ENCODE peak calls at places on chromosomes 4 and X, in seven cellular contexts. One of them, this sample, is unnamed.
A peak's percentile ranks its signal among the peaks of the same experiment; 100 is the strongest.

GRCh38 chr4:89860971-89861370 is 24.0 kb upstream of the SNCA start:
- DNase-seq in upper lobe of left lung: no peak
- DNase-seq in H7: no peak
- DNase-seq in GM12865: no peak
- DNase-seq in astrocyte of the spinal cord: no peak
- DNase-seq in IMR-90: no peak
- DNase-seq in ovary: no peak
- DNase-seq in this sample: no peak

GRCh38 chrX:120452131-120452530 is 17.0 kb downstream of the LAMP2 start:
- DNase-seq in upper lobe of left lung: no peak
- DNase-seq in H7: peak; percentile 31
- DNase-seq in GM12865: peak; percentile 3
- DNase-seq in astrocyte of the spinal cord: peak; percentile 47
- DNase-seq in IMR-90: peak; percentile 26
- DNase-seq in ovary: peak; percentile 23
- DNase-seq in this sample: peak; percentile 25

GRCh38 chr4:169485084-169485483 is 127.3 kb downstream of the NEK1 start:
- DNase-seq in upper lobe of left lung: no peak
- DNase-seq in H7: no peak
- DNase-seq in GM12865: no peak
- DNase-seq in astrocyte of the spinal cord: peak; percentile 12
- DNase-seq in IMR-90: peak; percentile 63
- DNase-seq in ovary: no peak
- DNase-seq in this sample: peak; percentile 43

GRCh38 chrX:20128678-20129077 is 12.0 kb upstream of the MAP7D2 start:
- DNase-seq in upper lobe of left lung: no peak
- DNase-seq in H7: no peak
- DNase-seq in GM12865: no peak
- DNase-seq in astrocyte of the spinal cord: no peak
- DNase-seq in IMR-90: no peak
- DNase-seq in ovary: no peak
- DNase-seq in this sample: peak; percentile 22

GRCh38 chrX:23773601-23774175 is 9.3 kb upstream of the SAT1 start:
- DNase-seq in upper lobe of left lung: no peak
- DNase-seq in H7: no peak
- DNase-seq in GM12865: peak; percentile 69
- DNase-seq in astrocyte of the spinal cord: no peak
- DNase-seq in IMR-90: no peak
- DNase-seq in ovary: no peak
- DNase-seq in this sample: peak; percentile 7

GRCh38 chr4:65623509-65623908 is 46.8 kb downstream of the EPHA5 start:
- DNase-seq in upper lobe of left lung: no peak
- DNase-seq in H7: no peak
- DNase-seq in GM12865: no peak
- DNase-seq in astrocyte of the spinal cord: peak; percentile 83
- DNase-seq in IMR-90: peak; percentile 67
- DNase-seq in ovary: no peak
- DNase-seq in this sample: peak; percentile 31

GRCh38 chrX:71870337-71871098 is 40.1 kb upstream of the NHSL2 start:
- DNase-seq in upper lobe of left lung: no peak
- DNase-seq in H7: peak; percentile 65
- DNase-seq in GM12865: peak; percentile 20
- DNase-seq in astrocyte of the spinal cord: peak; percentile 6
- DNase-seq in IMR-90: no peak
- DNase-seq in ovary: no peak
- DNase-seq in this sample: no peak

GRCh38 chrX:70808942-70809940 is 99.3 kb downstream of the TEX11 start:
- DNase-seq in upper lobe of left lung: no peak
- DNase-seq in H7: no peak
- DNase-seq in GM12865: no peak
- DNase-seq in astrocyte of the spinal cord: no peak
- DNase-seq in IMR-90: no peak
- DNase-seq in ovary: no peak
- DNase-seq in this sample: no peak

GRCh38 chr4:82515705-82516104 is 46.1 kb downstream of the TMEM150C start:
- DNase-seq in upper lobe of left lung: no peak
- DNase-seq in H7: no peak
- DNase-seq in GM12865: no peak
- DNase-seq in astrocyte of the spinal cord: peak; percentile 96
- DNase-seq in IMR-90: peak; percentile 63
- DNase-seq in ovary: peak; percentile 63
- DNase-seq in this sample: peak; percentile 83

GRCh38 chr4:26342328-26343040 is 21.7 kb downstream of the RBPJ start:
- DNase-seq in upper lobe of left lung: no peak
- DNase-seq in H7: no peak
- DNase-seq in GM12865: no peak
- DNase-seq in astrocyte of the spinal cord: peak; percentile 88
- DNase-seq in IMR-90: peak; percentile 95
- DNase-seq in ovary: no peak
- DNase-seq in this sample: peak; percentile 55

DNA sequence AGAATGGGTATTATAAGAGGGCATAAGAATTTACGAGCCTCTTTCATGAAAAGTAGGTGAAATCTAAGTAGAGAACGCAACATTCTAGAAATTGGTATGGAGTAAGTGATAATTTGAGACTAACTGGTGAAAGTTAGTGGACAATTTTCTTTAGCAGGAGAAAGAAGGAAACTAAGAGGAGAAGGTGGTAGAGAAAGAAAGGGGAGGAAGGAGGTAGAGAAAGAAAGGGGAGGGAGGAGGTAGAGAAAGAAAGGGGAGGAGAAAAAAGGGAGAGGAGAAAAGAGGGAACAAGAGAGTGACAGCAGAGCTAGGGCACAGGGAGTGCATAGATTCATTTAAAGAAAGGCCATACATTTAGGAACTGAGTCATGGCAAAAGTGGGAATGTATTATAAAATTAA is 94.1 kb downstream of the RNF150 start:
- DNase-seq in upper lobe of left lung: no peak
- DNase-seq in H7: no peak
- DNase-seq in GM12865: no peak
- DNase-seq in astrocyte of the spinal cord: no peak
- DNase-seq in IMR-90: no peak
- DNase-seq in ovary: no peak
- DNase-seq in this sample: no peak
- H3K4me3 ChIP-seq in upper lobe of left lung: no peak overlapping the region
- H3K4me3 ChIP-seq in H7: no peak overlapping the region
- H3K4me3 ChIP-seq in GM12865: no peak overlapping the region
- H3K4me3 ChIP-seq in astrocyte of the spinal cord: no peak overlapping the region
- H3K4me3 ChIP-seq in IMR-90: no peak overlapping the region
- H3K4me3 ChIP-seq in ovary: no peak overlapping the region
- H3K4me3 ChIP-seq in this sample: no peak overlapping the region

GRCh38 chrX:31126205-31126604 is 54.4 kb upstream of the FTHL17 start:
- DNase-seq in upper lobe of left lung: no peak
- DNase-seq in H7: no peak
- DNase-seq in GM12865: no peak
- DNase-seq in astrocyte of the spinal cord: peak; percentile 49
- DNase-seq in IMR-90: peak; percentile 14
- DNase-seq in ovary: no peak
- DNase-seq in this sample: peak; percentile 13

GRCh38 chrX:31128849-31129248 is 57.0 kb upstream of the FTHL17 start:
- DNase-seq in upper lobe of left lung: no peak
- DNase-seq in H7: no peak
- DNase-seq in GM12865: no peak
- DNase-seq in astrocyte of the spinal cord: no peak
- DNase-seq in IMR-90: no peak
- DNase-seq in ovary: no peak
- DNase-seq in this sample: peak; percentile 43

GRCh38 chrX:31130457-31131215 is 58.8 kb upstream of the FTHL17 start:
- DNase-seq in upper lobe of left lung: no peak
- DNase-seq in H7: no peak
- DNase-seq in GM12865: no peak
- DNase-seq in astrocyte of the spinal cord: no peak
- DNase-seq in IMR-90: no peak
- DNase-seq in ovary: no peak
- DNase-seq in this sample: peak; percentile 16

GRCh38 chrX:31124536-31124935 is 52.7 kb upstream of the FTHL17 start:
- DNase-seq in upper lobe of left lung: no peak
- DNase-seq in H7: no peak
- DNase-seq in GM12865: no peak
- DNase-seq in astrocyte of the spinal cord: no peak
- DNase-seq in IMR-90: no peak
- DNase-seq in ovary: no peak
- DNase-seq in this sample: no peak

DNA sequence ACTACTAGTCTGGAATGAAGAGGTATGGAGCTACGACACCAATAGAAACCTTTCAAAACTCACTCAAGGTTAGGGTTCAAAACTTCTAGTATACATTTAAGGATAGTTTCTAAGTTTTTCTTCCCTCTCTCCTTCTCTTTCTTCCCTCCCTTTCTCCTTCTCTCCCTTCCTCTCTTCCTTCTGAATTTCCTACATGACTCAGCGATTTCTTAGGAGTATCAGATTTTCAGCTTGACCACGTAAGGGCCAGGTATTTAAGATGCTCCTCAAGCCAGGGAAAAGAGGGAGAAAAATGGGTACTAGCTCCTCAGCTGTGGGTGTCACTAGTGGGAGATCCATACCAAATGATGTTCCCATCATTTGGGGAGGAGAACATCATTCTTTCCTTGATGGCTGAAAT is 55.9 kb upstream of the FTHL17 start:
- DNase-seq in upper lobe of left lung: no peak
- DNase-seq in H7: no peak
- DNase-seq in GM12865: no peak
- DNase-seq in astrocyte of the spinal cord: no peak
- DNase-seq in IMR-90: no peak
- DNase-seq in ovary: no peak
- DNase-seq in this sample: no peak
- H3K4me3 ChIP-seq in upper lobe of left lung: no peak overlapping the region
- H3K4me3 ChIP-seq in H7: no peak overlapping the region
- H3K4me3 ChIP-seq in GM12865: no peak overlapping the region
- H3K4me3 ChIP-seq in astrocyte of the spinal cord: no peak overlapping the region
- H3K4me3 ChIP-seq in IMR-90: no peak overlapping the region
- H3K4me3 ChIP-seq in ovary: no peak overlapping the region
- H3K4me3 ChIP-seq in this sample: no peak overlapping the region

GRCh38 chr4:67746797-67747495 is 7.2 kb downstream of the GNRHR start:
- DNase-seq in upper lobe of left lung: no peak
- DNase-seq in H7: no peak
- DNase-seq in GM12865: peak; percentile 53
- DNase-seq in astrocyte of the spinal cord: peak; percentile 71
- DNase-seq in IMR-90: peak; percentile 51
- DNase-seq in ovary: no peak
- DNase-seq in this sample: peak; percentile 68
- H3K4me3 ChIP-seq in upper lobe of left lung: no peak overlapping the region
- H3K4me3 ChIP-seq in H7: no peak overlapping the region
- H3K4me3 ChIP-seq in GM12865: no peak overlapping the region
- H3K4me3 ChIP-seq in astrocyte of the spinal cord: no peak overlapping the region
- H3K4me3 ChIP-seq in IMR-90: no peak overlapping the region
- H3K4me3 ChIP-seq in ovary: no peak overlapping the region
- H3K4me3 ChIP-seq in this sample: no peak overlapping the region

GRCh38 chr4:159487284-159487747 is 384.4 kb downstream of the RAPGEF2 start:
- DNase-seq in upper lobe of left lung: no peak
- DNase-seq in H7: peak; percentile 49
- DNase-seq in GM12865: peak; percentile 71
- DNase-seq in astrocyte of the spinal cord: peak; percentile 82
- DNase-seq in IMR-90: peak; percentile 74
- DNase-seq in ovary: no peak
- DNase-seq in this sample: peak; percentile 87
- H3K4me3 ChIP-seq in upper lobe of left lung: no peak overlapping the region
- H3K4me3 ChIP-seq in H7: no peak overlapping the region
- H3K4me3 ChIP-seq in GM12865: no peak overlapping the region
- H3K4me3 ChIP-seq in astrocyte of the spinal cord: no peak overlapping the region
- H3K4me3 ChIP-seq in IMR-90: no peak overlapping the region
- H3K4me3 ChIP-seq in ovary: no peak overlapping the region
- H3K4me3 ChIP-seq in this sample: no peak overlapping the region

GRCh38 chr4:67700119-67700873 is 659 bp downstream of the UBA6 start:
- DNase-seq in upper lobe of left lung: no peak
- DNase-seq in H7: no peak
- DNase-seq in GM12865: peak; percentile 54
- DNase-seq in astrocyte of the spinal cord: peak; percentile 50
- DNase-seq in IMR-90: peak; percentile 27
- DNase-seq in ovary: no peak
- DNase-seq in this sample: no peak

GRCh38 chr4:67697860-67698655 is 2.9 kb downstream of the UBA6 start:
- DNase-seq in upper lobe of left lung: no peak
- DNase-seq in H7: no peak
- DNase-seq in GM12865: no peak
- DNase-seq in astrocyte of the spinal cord: no peak
- DNase-seq in IMR-90: no peak
- DNase-seq in ovary: no peak
- DNase-seq in this sample: no peak

GRCh38 chr4:67702166-67702565 is 1.2 kb upstream of the UBA6 start:
- DNase-seq in upper lobe of left lung: no peak
- DNase-seq in H7: no peak
- DNase-seq in GM12865: no peak
- DNase-seq in astrocyte of the spinal cord: no peak
- DNase-seq in IMR-90: no peak
- DNase-seq in ovary: no peak
- DNase-seq in this sample: no peak

GRCh38 chr4:67700874-67701850 is at the start of gene UBA6:
- DNase-seq in upper lobe of left lung: peak; percentile 94
- DNase-seq in H7: peak; percentile 94
- DNase-seq in GM12865: peak; percentile 98
- DNase-seq in astrocyte of the spinal cord: peak; percentile 96
- DNase-seq in IMR-90: peak; percentile 96
- DNase-seq in ovary: peak; percentile 95
- DNase-seq in this sample: peak; percentile 98

GRCh38 chr4:67699603-67700002 is 1.4 kb downstream of the UBA6 start:
- DNase-seq in upper lobe of left lung: no peak
- DNase-seq in H7: no peak
- DNase-seq in GM12865: no peak
- DNase-seq in astrocyte of the spinal cord: no peak
- DNase-seq in IMR-90: no peak
- DNase-seq in ovary: no peak
- DNase-seq in this sample: no peak
- H3K4me3 ChIP-seq in upper lobe of left lung: no peak overlapping the region
- H3K4me3 ChIP-seq in H7: peak overlapping the region; percentile 86
- H3K4me3 ChIP-seq in GM12865: peak overlapping the region; percentile 92
- H3K4me3 ChIP-seq in astrocyte of the spinal cord: peak overlapping the region; percentile 94
- H3K4me3 ChIP-seq in IMR-90: peak overlapping the region; percentile 86
- H3K4me3 ChIP-seq in ovary: no peak overlapping the region
- H3K4me3 ChIP-seq in this sample: peak overlapping the region; percentile 86

DNA sequence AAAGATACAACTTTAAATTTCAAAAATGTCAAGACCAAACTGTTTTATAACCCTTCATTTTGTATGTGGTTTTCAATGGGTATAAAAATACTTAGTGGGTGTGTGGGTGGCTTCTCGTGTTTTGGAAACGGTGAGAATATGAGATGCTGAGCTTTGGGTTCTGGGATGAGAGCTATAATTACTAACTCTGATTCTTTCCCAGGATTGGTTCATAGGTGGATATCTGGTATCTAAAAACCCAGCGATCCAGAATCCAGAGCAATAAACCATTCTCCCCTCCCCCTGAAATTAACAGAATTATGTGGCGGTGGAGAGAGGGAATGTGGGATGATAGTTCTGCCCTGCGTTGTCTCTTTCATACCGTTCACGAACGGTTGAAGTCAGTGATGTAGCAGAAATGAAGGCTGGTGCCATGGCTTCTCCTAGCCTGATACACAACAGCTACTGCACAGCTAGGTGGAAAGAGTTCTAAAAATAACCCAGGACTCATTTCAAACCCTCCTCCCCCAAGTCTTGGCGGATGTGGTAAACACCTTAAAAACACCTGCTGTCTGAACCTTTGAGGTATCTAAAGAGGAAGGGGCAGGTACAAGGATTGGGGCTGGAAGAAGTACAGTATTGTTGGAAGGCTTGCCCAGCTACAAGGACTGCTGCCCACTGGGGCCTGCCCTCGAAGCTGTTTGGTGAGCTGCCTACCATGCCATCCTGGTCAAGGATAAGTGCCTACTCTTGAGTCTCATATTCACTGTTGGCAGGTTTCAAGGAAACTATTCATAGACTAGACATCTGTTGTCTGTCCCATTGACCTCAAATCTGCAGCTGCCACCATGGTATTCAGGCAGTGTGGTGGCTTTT is 44.5 kb downstream of the SEPTIN11 start:
- DNase-seq in upper lobe of left lung: no peak
- DNase-seq in H7: no peak
- DNase-seq in GM12865: peak; percentile 86
- DNase-seq in astrocyte of the spinal cord: no peak
- DNase-seq in IMR-90: no peak
- DNase-seq in ovary: no peak
- DNase-seq in this sample: no peak
- H3K4me3 ChIP-seq in upper lobe of left lung: no peak overlapping the region
- H3K4me3 ChIP-seq in H7: no peak overlapping the region
- H3K4me3 ChIP-seq in GM12865: peak overlapping the region; percentile 24
- H3K4me3 ChIP-seq in astrocyte of the spinal cord: no peak overlapping the region
- H3K4me3 ChIP-seq in IMR-90: no peak overlapping the region
- H3K4me3 ChIP-seq in ovary: no peak overlapping the region
- H3K4me3 ChIP-seq in this sample: no peak overlapping the region

This sample was measured in cardiac fibroblast.